ENCODE peak calls at places on chromosomes 3 and 15, in four cellular contexts. W, A, Y and J are unnamed samples.

GRCh38 chr3:13161021-13161759 is 88.0 kb upstream of the IQSEC1 start:
- DNase-seq in A (no peak), Y (no peak), W (no peak), J (no peak)

GRCh38 chr3:155664922-155665695 is 79.8 kb downstream of the PLCH1 start:
- DNase-seq in Y (no peak), W (peak), A (no peak), J (no peak)

GRCh38 chr15:75327005-75327404 is 8.9 kb upstream of the COMMD4 start:
- DNase-seq in W (no peak), Y (no peak), A (no peak), J (no peak)

GRCh38 chr3:59812778-59813558 is 763.1 kb upstream of the CFAP20DC start:
- DNase-seq in A (no peak), Y (no peak), W (no peak), J (no peak)

GRCh38 chr15:78260489-78260888 is 3.9 kb upstream of the DNAJA4 start:
- DNase-seq in A (no peak), W (no peak), Y (no peak), J (no peak)

GRCh38 chr3:23055733-23056376 is 147.3 kb upstream of the UBE2E2 start:
- DNase-seq in A (no peak), Y (no peak), W (no peak), J (no peak)

GRCh38 chr3:52171577-52172261 is 17.5 kb upstream of the POC1A start:
- DNase-seq in W (no peak), Y (no peak), A (no peak), J (no peak)

GRCh38 chr3:187367561-187368103 is 553 bp upstream of the RTP4 start:
- DNase-seq in A (no peak), Y (no peak), W (peak), J (no peak)

GRCh38 chr15:44550734-44551133 is 13.8 kb downstream of the EIF3J start:
- DNase-seq in W (no peak), Y (no peak), A (no peak), J (no peak)

GRCh38 chr15:88378259-88378658 is 88.9 kb downstream of the MRPL46 start:
- DNase-seq in W (no peak), Y (no peak), A (no peak), J (no peak)

GRCh38 chr15:46644493-46645481 is 1010.0 kb downstream of the SQOR start:
- DNase-seq in A (no peak), Y (no peak), W (no peak), J (no peak)

GRCh38 chr3:5001135-5001534 is 21.9 kb downstream of the BHLHE40 start:
- DNase-seq in Y (no peak), A (no peak), W (no peak), J (no peak)

GRCh38 chr3:97658670-97659285 is 105.8 kb upstream of the ARL6 start:
- DNase-seq in W (no peak), Y (no peak), A (no peak), J (no peak)

GRCh38 chr3:15903164-15903563 is 105.4 kb upstream of the ANKRD28 start:
- DNase-seq in W (peak), A (no peak), Y (no peak), J (no peak)

GRCh38 chr3:176906046-176906905 is 291.0 kb downstream of the TBL1XR1 start:
- DNase-seq in A (no peak), W (no peak), Y (no peak), J (no peak)

GRCh38 chr3:16460886-16461285 is 52.6 kb downstream of the RFTN1 start:
- DNase-seq in A (no peak), W (no peak), Y (no peak), J (no peak)

GRCh38 chr3:106610362-106610997 is 741.7 kb upstream of the CBLB start:
- DNase-seq in Y (no peak), W (no peak), A (no peak), J (no peak)

GRCh38 chr3:98240133-98240532 is 23.9 kb upstream of the OR5H6 start:
- DNase-seq in Y (no peak), W (no peak), A (no peak), J (no peak)

GRCh38 chr3:42693530-42693930 is 8.2 kb downstream of the KLHL40 start:
- DNase-seq in Y (no peak), W (no peak), A (no peak), J (no peak)

GRCh38 chr3:18425641-18426403 is 683 bp upstream of the SATB1 start:
- DNase-seq in Y (peak), W (peak), A (peak), J (peak)

GRCh38 chr3:64456674-64457073 is 231.1 kb downstream of the ADAMTS9 start:
- DNase-seq in Y (no peak), A (no peak), W (no peak), J (no peak)

GRCh38 chr3:138833908-138834358 is 795 bp downstream of the PIK3CB start:
- DNase-seq in Y (no peak), A (no peak), W (peak), J (no peak)

GRCh38 chr3:87397210-87397609 is 120.8 kb upstream of the POU1F1 start:
- DNase-seq in Y (no peak), W (no peak), A (no peak), J (no peak)

GRCh38 chr3:3403700-3404099 is 224.2 kb upstream of the CRBN start:
- DNase-seq in Y (no peak), W (no peak), A (no peak), J (no peak)

GRCh38 chr3:79154861-79155260 is 612.9 kb downstream of the ROBO1 start:
- DNase-seq in A (no peak), W (no peak), Y (no peak), J (no peak)

GRCh38 chr3:186772886-186773417 is 10.4 kb upstream of the EIF4A2 start:
- DNase-seq in W (peak), Y (peak), A (no peak), J (no peak)

GRCh38 chr3:13282986-13283876 is 136.9 kb downstream of the NUP210 start:
- DNase-seq in Y (peak), W (no peak), A (no peak), J (no peak)

GRCh38 chr15:48803877-48804276 is 7.0 kb downstream of the CEP152 start:
- DNase-seq in Y (no peak), W (no peak), A (no peak), J (no peak)

GRCh38 chr3:121477589-121477988 is 68.2 kb downstream of the POLQ start:
- DNase-seq in Y (no peak), A (no peak), W (no peak), J (no peak)

GRCh38 chr3:148318240-148318639 is 379.5 kb upstream of the AGTR1 start:
- DNase-seq in A (no peak), W (no peak), Y (no peak), J (no peak)

GRCh38 chr15:79724312-79724711 is 172.5 kb downstream of the MTHFS start:
- DNase-seq in W (no peak), Y (no peak), A (no peak), J (no peak)

GRCh38 chr3:95289295-95289694 is 1226.4 kb downstream of the NSUN3 start:
- DNase-seq in W (no peak), Y (no peak), A (no peak), J (no peak)

GRCh38 chr15:78974272-78974918 is 29.5 kb upstream of the CTSH start:
- DNase-seq in A (no peak), Y (no peak), W (no peak), J (no peak)

GRCh38 chr15:71374607-71375352 is 259.5 kb downstream of the THSD4 start:
- DNase-seq in A (no peak), W (no peak), Y (no peak), J (no peak)

GRCh38 chr3:100277255-100277800 is 16.5 kb downstream of the TBC1D23 start:
- DNase-seq in Y (no peak), W (no peak), A (no peak), J (no peak)

GRCh38 chr3:122615303-122615702 is 37.9 kb downstream of the PARP15 start:
- DNase-seq in W (no peak), A (no peak), Y (no peak), J (no peak)

GRCh38 chr3:132342183-132342582 is 25.0 kb downstream of the ACP3 start:
- DNase-seq in A (no peak), Y (no peak), W (no peak), J (no peak)
- TF ChIP-seq CTCF in A (no peak), Y (no peak), W (no peak), J (no peak)

DNA sequence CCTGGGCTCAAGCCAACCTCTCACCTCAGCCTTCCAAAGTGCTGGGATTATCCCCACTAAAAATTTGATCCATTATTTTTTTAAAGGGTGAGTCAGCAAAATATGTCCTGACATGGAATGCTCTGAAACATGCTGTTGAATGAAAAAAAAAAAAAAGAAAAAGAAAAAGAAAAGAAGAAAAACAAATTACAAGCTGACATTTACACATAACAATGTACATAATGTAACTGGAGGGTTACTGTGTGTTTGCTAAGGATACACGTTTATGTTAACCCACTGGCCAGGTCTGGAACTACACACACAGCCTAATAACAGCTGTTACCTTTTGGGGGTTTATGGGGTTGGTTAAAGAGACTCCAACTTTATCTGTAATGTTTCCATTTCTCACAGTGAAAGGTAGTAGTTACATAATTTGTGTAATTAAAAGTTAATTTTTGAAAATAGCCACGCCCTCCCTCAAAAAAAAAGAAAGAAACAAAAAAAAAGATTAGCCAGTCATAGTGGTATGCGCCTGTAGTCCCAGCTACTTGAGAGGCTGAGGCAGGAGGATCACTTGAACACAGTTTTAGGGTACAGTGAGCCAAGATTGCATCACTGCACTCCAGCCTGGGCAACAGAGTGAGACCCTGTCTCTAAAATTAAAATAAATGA is 3.1 kb upstream of the MESP2 start:
- DNase-seq in Y (no peak), W (no peak), A (no peak), J (no peak)
- TF ChIP-seq CTCF in Y (no peak), W (no peak), A (peak), J (peak)

GRCh38 chr3:194685723-194686413 is at the start of gene FAM43A:
- DNase-seq in W (peak), A (peak), Y (peak), J (peak)
- TF ChIP-seq CTCF in W (peak), A (peak), Y (no peak), J (peak)

GRCh38 chr15:57741089-57741488 is 34.6 kb downstream of the POLR2M start:
- DNase-seq in A (no peak), Y (no peak), W (no peak), J (no peak)

GRCh38 chr15:57740048-57740447 is 33.5 kb downstream of the POLR2M start:
- DNase-seq in A (no peak), Y (no peak), W (no peak), J (no peak)

GRCh38 chr15:57747206-57747605 is 40.7 kb downstream of the POLR2M start:
- DNase-seq in Y (no peak), W (peak), A (no peak), J (no peak)

GRCh38 chr15:57746752-57747151 is 40.2 kb downstream of the POLR2M start:
- DNase-seq in Y (no peak), W (no peak), A (no peak), J (no peak)

GRCh38 chr15:57743424-57743823 is 36.9 kb downstream of the POLR2M start:
- DNase-seq in A (no peak), Y (no peak), W (no peak), J (no peak)
- TF ChIP-seq CTCF in A (no peak), Y (no peak), W (no peak), J (peak)

GRCh38 chr3:197802505-197803459 is 11.7 kb downstream of the LRCH3 start:
- DNase-seq in A (no peak), Y (no peak), W (no peak), J (no peak)
- TF ChIP-seq CTCF in A (peak), Y (no peak), W (no peak), J (peak)

DNA sequence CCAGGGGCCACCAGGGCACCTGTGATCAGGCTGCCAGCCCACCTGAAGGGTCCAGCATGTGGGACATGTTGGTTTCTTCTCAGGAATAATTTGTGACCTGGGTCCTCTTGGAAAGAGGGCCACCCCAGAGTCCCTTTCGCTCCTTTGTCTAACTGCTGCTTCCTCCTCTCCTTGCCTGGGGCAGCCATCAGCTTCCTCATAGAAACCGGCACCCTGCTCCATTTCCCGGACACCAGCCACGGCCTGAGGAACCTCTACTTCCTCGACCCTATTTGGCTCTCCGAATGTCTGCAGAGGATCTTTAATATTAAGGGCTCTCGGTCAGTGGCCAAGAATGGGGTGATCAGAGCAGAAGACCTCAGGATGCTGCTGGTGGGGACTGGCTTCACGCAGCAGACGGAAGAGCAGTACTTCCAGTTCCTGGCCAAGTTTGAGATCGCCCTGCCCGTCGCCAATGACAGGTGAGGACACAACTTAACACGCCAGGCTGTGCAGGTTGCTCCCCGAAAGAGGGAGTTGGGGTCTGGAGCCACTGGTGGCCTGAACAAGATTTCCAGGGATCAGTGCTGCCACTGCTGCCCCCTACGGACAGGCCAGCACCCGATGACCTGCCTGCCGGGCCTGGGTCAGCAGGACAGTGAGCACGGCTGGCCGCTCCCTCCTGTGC is 109.7 kb downstream of the LRRK1 start:
- DNase-seq in W (no peak), A (no peak), Y (peak), J (peak)
- TF ChIP-seq CTCF in W (no peak), A (peak), Y (no peak), J (no peak)

DNA sequence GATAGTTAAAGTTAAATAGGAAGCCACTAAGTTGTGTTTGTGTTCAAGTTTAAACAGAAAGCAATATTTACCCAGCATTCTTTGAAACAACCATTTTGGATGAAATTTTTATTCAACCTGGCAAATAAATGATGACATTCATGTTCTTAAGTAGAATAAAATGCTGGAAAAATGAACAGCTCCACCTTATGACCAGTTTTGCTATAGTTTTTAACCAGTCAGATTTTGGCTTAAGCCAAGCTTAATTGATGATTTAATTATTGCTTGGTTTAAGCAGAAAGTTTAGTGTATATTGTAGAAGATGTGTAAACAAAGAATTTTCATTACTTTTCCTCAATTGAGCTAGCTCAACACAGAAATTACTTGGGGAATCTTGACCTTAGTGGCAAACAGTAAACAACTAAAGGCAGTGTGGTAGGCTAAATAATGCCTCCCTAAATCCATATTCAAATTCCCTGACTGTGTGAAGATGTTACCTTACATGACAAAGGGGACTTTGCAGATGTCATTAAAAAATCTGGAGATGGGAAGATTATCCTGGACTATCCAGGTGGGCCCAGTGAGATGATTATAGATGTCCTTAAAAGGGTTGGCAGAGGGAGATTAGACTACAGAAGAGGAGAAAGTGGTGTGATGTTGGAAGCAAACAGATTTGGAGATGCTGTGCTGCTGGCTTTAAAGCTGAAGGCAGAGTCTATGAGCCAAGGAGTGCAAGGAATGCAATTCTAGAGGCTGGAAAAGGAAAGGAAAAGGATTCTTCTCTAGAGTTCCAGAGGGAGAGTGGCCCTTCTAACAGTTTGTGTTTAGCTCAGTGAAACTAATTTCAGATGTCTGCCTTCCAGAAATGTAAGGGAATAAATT is 448.6 kb upstream of the GOLIM4 start:
- DNase-seq in Y (no peak), A (no peak), W (no peak), J (no peak)
- TF ChIP-seq CTCF in Y (no peak), A (no peak), W (no peak), J (no peak)

GRCh38 chr15:70149667-70150404 is 52.1 kb upstream of the TLE3 start:
- DNase-seq in Y (no peak), W (no peak), A (no peak), J (no peak)
- TF ChIP-seq CTCF in Y (no peak), W (no peak), A (no peak), J (no peak)

DNA sequence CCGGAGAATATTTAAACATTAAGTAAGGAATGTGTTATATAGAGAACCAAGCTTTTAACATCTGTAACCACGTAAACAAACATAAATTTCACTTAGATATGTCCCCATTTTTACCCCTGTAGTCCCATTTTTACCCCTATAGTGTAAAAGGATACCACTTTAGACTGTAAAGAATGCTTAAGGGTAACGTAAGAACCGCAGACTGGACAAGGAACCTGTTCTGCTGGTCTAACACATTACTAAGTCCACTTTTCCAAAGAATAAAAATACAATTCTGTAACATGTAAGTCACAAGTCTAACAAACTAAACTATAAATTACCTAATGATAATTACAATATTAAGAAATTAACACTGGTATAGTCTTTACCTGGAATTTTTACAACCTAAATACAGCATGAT is 2.9 kb downstream of the SLC12A6 start:
- DNase-seq in A (no peak), Y (no peak), W (no peak), J (no peak)
- TF ChIP-seq CTCF in A (no peak), Y (no peak), W (no peak), J (no peak)

GRCh38 chr15:84819291-84819768 is 2.2 kb downstream of the ALPK3 start:
- DNase-seq in A (no peak), Y (no peak), W (peak), J (no peak)

GRCh38 chr15:84819791-84820190 is 2.6 kb downstream of the ALPK3 start:
- DNase-seq in W (no peak), A (no peak), Y (no peak), J (no peak)

GRCh38 chr15:84823580-84823878 is 6.4 kb downstream of the ALPK3 start:
- DNase-seq in A (no peak), Y (no peak), W (no peak), J (no peak)

GRCh38 chr15:84822774-84823579 is 5.8 kb downstream of the ALPK3 start:
- DNase-seq in Y (no peak), A (no peak), W (no peak), J (no peak)

GRCh38 chr15:84821501-84822021 is 4.4 kb downstream of the ALPK3 start:
- DNase-seq in A (no peak), Y (no peak), W (no peak), J (no peak)
- TF ChIP-seq CTCF in A (no peak), Y (no peak), W (no peak), J (no peak)